ENCODE peak calls at places on chromosome 10, in eight cellular contexts. S is activated T-helper 1 cell treated with anti-CD3 and anti-CD28 coated beads, Interleukin-2, amount 50 U/mL, for 16 hours; I is lung microvascular endothelial cell; N is vagina; U is anterior cingulate cortex; D is CD4-positive, CD25-positive, alpha-beta regulatory T cell; K is foreskin fibroblast; W is cardiac fibroblast. T is an unnamed sample.

GRCh38 chr10:122376364-122376961 is 2.0 kb downstream of the PLEKHA1 start:
- DNase-seq in S (no peak), I (peak), N (no peak), U (no peak), D (no peak), K (no peak), W (no peak), T (no peak)

GRCh38 chr10:130169136-130169888 is 33.1 kb downstream of the GLRX3 start:
- DNase-seq in S (no peak), I (peak), N (no peak), U (no peak), D (no peak), K (no peak), W (peak), T (no peak)

GRCh38 chr10:8054243-8054497 is 318 bp upstream of the GATA3 start:
- DNase-seq in S (no peak), I (no peak), N (no peak), U (no peak), D (no peak), K (no peak), W (peak), T (no peak)

GRCh38 chr10:12843296-12843945 is 158.1 kb downstream of the CCDC3 start:
- DNase-seq in S (no peak), I (no peak), N (no peak), U (no peak), D (no peak), K (no peak), W (no peak), T (no peak)

GRCh38 chr10:11218395-11218794 is 200.7 kb downstream of the CELF2 start:
- DNase-seq in S (no peak), I (no peak), N (no peak), U (no peak), D (no peak), K (no peak), W (no peak), T (no peak)

GRCh38 chr10:108801775-108802516 is 1121.4 kb downstream of the XPNPEP1 start:
- DNase-seq in S (no peak), I (no peak), N (no peak), U (no peak), D (no peak), K (peak), W (peak), T (no peak)

GRCh38 chr10:82826132-82826531 is 951.1 kb downstream of the NRG3 start:
- DNase-seq in S (no peak), I (no peak), N (no peak), U (no peak), D (no peak), K (peak), W (peak), T (no peak)

GRCh38 chr10:82529064-82529463 is 654.1 kb downstream of the NRG3 start:
- DNase-seq in S (no peak), I (no peak), N (no peak), U (no peak), D (no peak), K (no peak), W (no peak), T (no peak)

GRCh38 chr10:72913287-72913686 is 19.7 kb downstream of the OIT3 start:
- DNase-seq in S (no peak), I (no peak), N (no peak), U (no peak), D (no peak), K (no peak), W (no peak), T (no peak)

GRCh38 chr10:94006591-94007550 is 13.1 kb downstream of the PLCE1 start:
- DNase-seq in S (no peak), I (no peak), N (no peak), U (no peak), D (no peak), K (no peak), W (peak), T (no peak)

GRCh38 chr10:132634241-132634946 is 96.8 kb downstream of the INPP5A start:
- DNase-seq in S (no peak), I (no peak), N (no peak), U (no peak), D (no peak), K (no peak), W (no peak), T (no peak)

GRCh38 chr10:6929157-6929830 is 349.2 kb upstream of the PRKCQ start:
- DNase-seq in S (no peak), I (no peak), N (no peak), U (no peak), D (no peak), K (no peak), W (no peak), T (no peak)

GRCh38 chr10:27088263-27089044 is 11.8 kb downstream of the ANKRD26 start:
- DNase-seq in S (no peak), I (no peak), N (no peak), U (no peak), D (no peak), K (no peak), W (no peak), T (no peak)

GRCh38 chr10:75049316-75050285 is 61.9 kb upstream of the SAMD8 start:
- DNase-seq in S (no peak), I (no peak), N (no peak), U (no peak), D (no peak), K (no peak), W (peak), T (no peak)

GRCh38 chr10:81680374-81680773 is 194.6 kb upstream of the NRG3 start:
- DNase-seq in S (no peak), I (no peak), N (no peak), U (no peak), D (no peak), K (no peak), W (no peak), T (no peak)

GRCh38 chr10:99958287-99958686 is 51.5 kb downstream of the DNMBP start:
- DNase-seq in S (no peak), I (peak), N (no peak), U (no peak), D (no peak), K (no peak), W (peak), T (no peak)

GRCh38 chr10:71536332-71536731 is 139.6 kb downstream of the CDH23 start:
- DNase-seq in S (no peak), I (no peak), N (no peak), U (no peak), D (no peak), K (no peak), W (no peak), T (no peak)

GRCh38 chr10:118041316-118041715 is 5.4 kb downstream of the RAB11FIP2 start:
- DNase-seq in S (no peak), I (peak), N (no peak), U (no peak), D (no peak), K (no peak), W (peak), T (no peak)

GRCh38 chr10:87842220-87842641 is 21.1 kb downstream of the KLLN start:
- DNase-seq in S (no peak), I (peak), N (no peak), U (no peak), D (no peak), K (peak), W (no peak), T (no peak)

GRCh38 chr10:87551324-87551723 is 46.6 kb downstream of the MINPP1 start:
- DNase-seq in S (no peak), I (no peak), N (no peak), U (no peak), D (no peak), K (no peak), W (no peak), T (no peak)

GRCh38 chr10:87794285-87794684 is 23.7 kb downstream of the ATAD1 start:
- DNase-seq in S (no peak), I (no peak), N (no peak), U (no peak), D (no peak), K (no peak), W (peak), T (no peak)

GRCh38 chr10:126090911-126091728 is 194.8 kb downstream of the FANK1 start:
- DNase-seq in S (no peak), I (peak), N (no peak), U (no peak), D (no peak), K (peak), W (peak), T (no peak)

GRCh38 chr10:12042409-12042796 is 206 bp downstream of the UPF2 start:
- DNase-seq in S (peak), I (peak), N (no peak), U (no peak), D (no peak), K (peak), W (peak), T (no peak)

GRCh38 chr10:81095238-81095637 is 557.5 kb downstream of the SH2D4B start:
- DNase-seq in S (no peak), I (no peak), N (no peak), U (no peak), D (no peak), K (no peak), W (no peak), T (no peak)

GRCh38 chr10:71963351-71963755 is 842 bp upstream of the CHST3 start:
- DNase-seq in S (no peak), I (no peak), N (no peak), U (no peak), D (no peak), K (no peak), W (peak), T (no peak)

GRCh38 chr10:47277352-47278151 is 22.4 kb upstream of the GDF10 start:
- DNase-seq in S (no peak), I (no peak), N (peak), U (no peak), D (no peak), K (no peak), W (no peak), T (no peak)